ENCODE peak calls at places on chromosomes 7 and 10, in ten cellular contexts. E is brain microvascular endothelial cell, N is AG04449, P is uterus, Z is MM.1S, U is WTC11, K is BJ, G is H9, A is AG09309, R is A549. S is an unnamed sample.

GRCh38 chr7:45224832-45225231 is 67.2 kb downstream of the RAMP3 start:
- DNase-seq in U (peak; percentile 56), P (no peak), Z (no peak), R (no peak), E (no peak), A (no peak), N (no peak), K (no peak), G (no peak), S (no peak)

GRCh38 chr10:48381971-48382370 is 75.5 kb downstream of the MAPK8 start:
- DNase-seq in U (no peak), P (no peak), Z (no peak), G (no peak), R (no peak), A (no peak), N (no peak), K (no peak), E (no peak), S (no peak)

GRCh38 chr10:22183771-22184466 is 33.9 kb downstream of the EBLN1 start:
- DNase-seq in K (no peak), P (no peak), Z (no peak), U (no peak), N (no peak), E (peak; percentile 12), R (no peak), A (no peak), G (no peak), S (no peak)

GRCh38 chr10:78306358-78306757 is 272.7 kb downstream of the RPS24 start:
- DNase-seq in P (no peak), U (no peak), E (no peak), Z (no peak), G (no peak), R (no peak), N (no peak), A (no peak), K (no peak), S (no peak)

GRCh38 chr7:76065016-76065612 is 17.2 kb downstream of the MDH2 start:
- DNase-seq in Z (no peak), K (no peak), N (no peak), P (no peak), R (no peak), U (no peak), A (no peak), G (no peak), E (no peak), S (no peak)

GRCh38 chr7:94394399-94395140 is at the start of gene COL1A2:
- DNase-seq in G (peak; percentile 79), A (peak; percentile 99), U (peak; percentile 68), P (peak; percentile 93), Z (no peak), E (peak; percentile 96), N (peak; percentile 98), R (no peak), K (peak; percentile 94), S (peak; percentile 88)

GRCh38 chr7:96135241-96135640 is 186.7 kb downstream of the SLC25A13 start:
- DNase-seq in K (no peak), Z (no peak), U (no peak), P (no peak), E (no peak), G (no peak), N (no peak), R (no peak), A (no peak), S (no peak)

GRCh38 chr10:3852147-3852904 is 67.3 kb upstream of the KLF6 start:
- DNase-seq in E (peak; percentile 96), A (peak; percentile 88), R (peak; percentile 97), K (peak; percentile 95), G (no peak), N (peak; percentile 97), P (peak; percentile 82), U (no peak), Z (no peak), S (peak; percentile 56)

GRCh38 chr7:1664711-1665591 is 5.1 kb upstream of the ELFN1 start:
- DNase-seq in U (peak; percentile 88), Z (no peak), R (peak; percentile 74), K (no peak), N (no peak), E (peak; percentile 44), G (peak; percentile 74), A (no peak), P (peak; percentile 63), S (peak; percentile 80)

GRCh38 chr10:63210611-63211196 is 77.6 kb downstream of the NRBF2 start:
- DNase-seq in G (no peak), K (no peak), R (no peak), P (no peak), E (no peak), N (no peak), Z (no peak), U (no peak), A (no peak), S (no peak)

GRCh38 chr10:287029-287428 is 151.8 kb downstream of the ZMYND11 start:
- DNase-seq in Z (no peak), P (no peak), E (no peak), A (no peak), N (peak; percentile 41), U (no peak), K (no peak), G (no peak), R (no peak), S (no peak)

GRCh38 chr10:8499312-8499711 is 444.8 kb downstream of the GATA3 start:
- DNase-seq in E (no peak), U (no peak), K (no peak), R (no peak), A (no peak), P (no peak), Z (no peak), N (no peak), G (no peak), S (no peak)

GRCh38 chr7:1548438-1548831 is 7.6 kb downstream of the TMEM184A start:
- DNase-seq in R (peak; percentile 53), E (no peak), N (no peak), P (no peak), G (no peak), A (no peak), U (no peak), K (no peak), Z (peak; percentile 37), S (peak; percentile 49)

GRCh38 chr10:69856601-69857166 is 55.0 kb downstream of the COL13A1 start:
- DNase-seq in R (no peak), G (no peak), E (no peak), A (no peak), K (no peak), N (no peak), P (no peak), Z (no peak), U (no peak), S (no peak)

GRCh38 chr7:106795877-106796231 is 69.2 kb upstream of the PIK3CG start:
- DNase-seq in N (no peak), R (no peak), K (no peak), E (no peak), Z (no peak), A (no peak), G (no peak), U (no peak), P (no peak), S (no peak)

GRCh38 chr7:107262857-107263256 is 94.1 kb downstream of the HBP1 start:
- DNase-seq in R (no peak), Z (no peak), E (no peak), G (no peak), U (no peak), A (no peak), K (no peak), N (no peak), P (no peak), S (no peak)

DNA sequence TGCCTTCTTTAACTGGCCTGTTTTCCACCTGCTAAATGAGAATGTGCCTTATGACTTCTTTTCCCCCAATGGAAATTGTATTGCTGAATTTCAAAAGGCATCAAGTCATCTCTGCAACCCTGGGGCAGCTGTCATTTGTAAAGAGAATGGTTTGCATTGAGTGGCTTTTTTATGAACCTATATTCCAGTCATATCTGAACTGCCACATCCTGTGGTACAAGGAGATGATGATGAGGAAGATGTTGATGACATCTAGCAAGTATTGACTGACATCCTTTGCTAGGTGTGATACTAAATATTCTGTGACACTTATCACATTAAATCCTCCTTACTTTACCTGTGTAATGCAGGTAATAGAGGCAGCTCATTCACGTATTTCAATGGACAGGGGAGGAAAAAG is 88.3 kb upstream of the KIAA1217 start:
- DNase-seq in K (no peak), U (no peak), N (no peak), Z (no peak), G (no peak), P (no peak), R (no peak), E (no peak), A (no peak), S (no peak)
- TF ChIP-seq CTCF in K (no peak), U (no peak), N (no peak), Z (no peak), G (no peak), P (no peak), R (no peak), E (no peak), A (no peak), S (no peak)

DNA sequence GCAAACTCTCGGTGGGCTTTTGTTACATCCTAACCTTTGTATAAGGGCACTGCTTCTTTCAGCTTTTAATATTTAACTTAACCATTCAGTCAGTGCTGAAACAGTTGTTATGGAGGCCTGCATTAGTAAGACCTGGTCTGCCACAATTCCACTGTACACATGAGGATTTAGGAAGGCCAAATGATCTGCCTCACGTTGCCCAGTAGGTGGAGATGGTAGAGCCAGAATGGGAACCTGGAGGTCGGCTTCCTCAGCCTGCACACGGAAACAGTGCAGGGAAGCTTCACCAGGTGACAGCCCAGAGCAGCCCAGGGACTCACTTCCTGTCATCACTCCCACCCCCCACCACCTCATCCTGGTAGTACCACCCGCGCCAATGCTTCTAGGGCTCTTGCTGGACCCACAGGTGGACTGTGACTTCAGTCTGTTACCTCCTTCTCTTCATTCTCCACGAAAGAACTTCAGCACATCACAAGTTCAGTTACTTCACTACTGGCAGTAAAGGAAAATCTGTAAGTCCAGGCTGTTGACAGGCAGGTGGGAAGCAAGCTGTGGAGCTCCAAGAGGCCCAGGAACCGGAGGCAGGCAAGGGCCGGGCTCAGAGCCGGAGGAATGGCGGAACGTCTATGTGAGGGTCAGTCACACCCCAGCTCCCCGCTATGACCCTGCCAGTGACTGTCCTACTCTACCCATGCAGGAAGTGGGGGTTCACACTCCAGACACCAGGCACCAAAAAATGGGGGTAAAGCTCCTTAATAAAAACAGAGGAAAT is 480.3 kb upstream of the C7orf33 start:
- DNase-seq in N (no peak), A (no peak), Z (no peak), E (no peak), R (peak; percentile 12), P (no peak), G (peak; percentile 47), U (peak; percentile 21), K (no peak), S (no peak)
- TF ChIP-seq CTCF in N (no peak), A (no peak), Z (no peak), E (no peak), R (no peak), P (no peak), G (peak; percentile 55), U (peak; percentile 23), K (no peak), S (no peak)

GRCh38 chr7:3194501-3195141 is 106.4 kb upstream of the SDK1 start:
- DNase-seq in G (peak; percentile 92), K (no peak), E (peak; percentile 97), N (no peak), U (peak; percentile 67), Z (no peak), P (no peak), A (no peak), R (peak; percentile 86), S (no peak)
- TF ChIP-seq CTCF in G (peak; percentile 63), K (no peak), E (peak; percentile 67), N (no peak), U (no peak), Z (no peak), P (no peak), A (no peak), R (no peak), S (no peak)

GRCh38 chr7:38561166-38561565 is 70.0 kb downstream of the AMPH start:
- DNase-seq in N (no peak), Z (no peak), A (no peak), E (no peak), R (no peak), U (no peak), P (no peak), K (no peak), G (no peak), S (no peak)
- TF ChIP-seq CTCF in N (no peak), Z (no peak), A (peak; percentile 21), E (no peak), R (no peak), U (no peak), P (no peak), K (no peak), G (no peak), S (no peak)